ENCODE peak calls at places on chromosomes 16 and 17, in six cellular contexts. Y is neural progenitor cell, J is prostate gland, U is endodermal cell, H is psoas muscle, S is BJ. F is an unnamed sample.
A peak's percentile ranks its signal among the peaks of the same experiment; 100 is the strongest.

GRCh38 chr16:27408602-27409031 is 6.6 kb downstream of the IL21R start:
- DNase-seq in Y (no peak), J (no peak), U (no peak), H (no peak), S (no peak), F (no peak)

GRCh38 chr17:1724351-1724868 is at the start of gene WDR81:
- DNase-seq in Y (peak; percentile 95), J (peak; percentile 92), U (peak; percentile 97), H (peak; percentile 97), S (no peak), F (no peak)

GRCh38 chr16:53784312-53784711 is 80.4 kb downstream of the FTO start:
- DNase-seq in Y (no peak), J (no peak), U (no peak), H (no peak), S (no peak), F (no peak)

GRCh38 chr17:43952724-43953666 is 745 bp downstream of the PYY start:
- DNase-seq in Y (peak; percentile 93), J (no peak), U (peak; percentile 97), H (no peak), S (no peak), F (no peak)

GRCh38 chr17:78884148-78884870 is 18.7 kb downstream of the CEP295NL start:
- DNase-seq in Y (peak; percentile 41), J (no peak), U (peak; percentile 79), H (no peak), S (no peak), F (no peak)

GRCh38 chr17:47470836-47471235 is 60.1 kb upstream of the NPEPPS start:
- DNase-seq in Y (no peak), J (no peak), U (no peak), H (no peak), S (no peak), F (no peak)

GRCh38 chr17:5249615-5250014 is 15.0 kb upstream of the SCIMP start:
- DNase-seq in Y (peak; percentile 72), J (peak; percentile 67), U (peak; percentile 88), H (no peak), S (peak; percentile 19), F (peak; percentile 41)

GRCh38 chr16:19881028-19881427 is 3.6 kb downstream of the GPRC5B start:
- DNase-seq in Y (no peak), J (no peak), U (no peak), H (no peak), S (no peak), F (no peak)

GRCh38 chr16:74485916-74486315 is 64.6 kb upstream of the CLEC18B start:
- DNase-seq in Y (no peak), J (peak; percentile 64), U (no peak), H (no peak), S (no peak), F (no peak)

GRCh38 chr16:88384222-88385111 is 1.7 kb downstream of the ZNF469 start:
- DNase-seq in Y (no peak), J (no peak), U (no peak), H (peak; percentile 33), S (no peak), F (no peak)

GRCh38 chr17:75361344-75361743 is 44.1 kb downstream of the GRB2 start:
- DNase-seq in Y (no peak), J (no peak), U (no peak), H (no peak), S (no peak), F (no peak)
- H3K4me3 ChIP-seq in Y (no peak overlapping the region), J (no peak overlapping the region), U (no peak overlapping the region), H (no peak overlapping the region), S (no peak overlapping the region), F (no peak overlapping the region)

DNA sequence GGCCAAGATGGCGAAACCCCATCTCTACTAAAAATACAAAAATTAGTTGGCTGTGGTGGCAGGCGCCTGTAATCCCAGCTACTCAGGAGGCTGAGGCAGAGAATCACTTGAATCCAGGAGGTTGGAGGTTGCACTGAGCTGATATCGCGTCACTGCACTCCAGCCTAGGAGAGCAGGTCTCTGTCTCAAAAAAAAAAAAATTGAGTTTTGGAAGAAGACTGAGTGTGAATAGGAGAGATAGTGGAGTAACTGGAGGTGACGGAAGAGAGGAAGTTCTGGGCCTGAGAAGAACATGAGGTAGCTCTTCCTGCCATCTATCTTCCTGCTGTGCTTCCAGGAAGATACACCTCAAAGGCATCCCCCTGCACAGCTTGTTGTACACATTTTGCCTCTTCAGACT is 11.4 kb downstream of the HOXB1 start:
- DNase-seq in Y (no peak), J (no peak), U (peak; percentile 44), H (no peak), S (no peak), F (no peak)
- TF ChIP-seq CTCF in Y (no peak), J (no peak), U (no peak), H (no peak), S (no peak), F (no peak)

DNA sequence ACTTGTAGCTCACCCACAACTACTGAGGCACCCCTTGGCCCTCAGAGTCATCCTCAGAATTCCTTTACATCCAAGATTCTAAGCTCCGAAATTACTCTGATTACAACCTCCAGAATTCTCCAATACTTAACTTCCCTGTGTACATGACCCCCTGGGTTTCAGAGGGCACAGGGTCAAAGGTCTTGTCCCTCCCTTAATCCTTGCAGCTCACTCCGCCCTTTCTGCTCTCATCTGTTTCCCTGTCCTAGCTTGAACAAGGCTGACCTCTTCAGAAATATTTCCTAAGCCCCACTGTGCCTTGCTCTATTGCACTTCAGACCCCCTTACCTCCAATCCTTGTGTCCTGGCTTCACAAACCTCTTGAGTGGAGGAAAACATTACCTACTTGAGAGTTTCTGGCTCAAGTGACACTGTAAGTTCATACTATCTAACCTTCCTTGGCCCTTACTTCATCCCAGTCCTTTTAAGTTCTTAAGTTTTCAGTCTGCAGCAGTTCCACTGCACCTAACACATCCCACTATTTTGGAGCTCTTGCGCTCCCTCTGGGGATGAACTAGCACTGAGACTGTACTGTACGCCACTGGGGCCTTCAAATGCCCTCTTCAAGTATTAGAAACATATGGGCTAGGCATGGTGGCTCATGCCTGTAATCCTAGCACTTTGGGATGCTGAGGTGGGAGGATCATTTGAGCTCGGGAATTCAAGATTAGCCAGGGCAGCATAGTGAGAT is 6.2 kb downstream of the N4BP1 start:
- DNase-seq in Y (peak; percentile 30), J (no peak), U (no peak), H (no peak), S (no peak), F (no peak)
- H3K4me3 ChIP-seq in Y (no peak overlapping the region), J (no peak overlapping the region), U (no peak overlapping the region), H (no peak overlapping the region), S (no peak overlapping the region), F (no peak overlapping the region)

GRCh38 chr17:14737984-14738651 is 437.2 kb downstream of the HS3ST3B1 start:
- DNase-seq in Y (peak; percentile 41), J (peak; percentile 78), U (peak; percentile 78), H (peak; percentile 91), S (peak; percentile 89), F (peak; percentile 97)
- TF ChIP-seq CTCF in Y (peak; percentile 44), J (no peak), U (peak; percentile 75), H (peak; percentile 6), S (peak; percentile 38), F (peak; percentile 50)

F was measured in AG04449.